ENCODE peak calls at places on chromosomes 13 and 19, in ten cellular contexts. R, V, Q, Y, W, F, T, I, X and B are unnamed samples.

GRCh38 chr19:45607071-45608029 is 5.3 kb upstream of the GPR4 start:
- DNase-seq in R (peak; percentile 59), V (no peak), Q (peak; percentile 64), Y (peak; percentile 77), W (peak; percentile 23), F (peak; percentile 17), T (peak; percentile 68), I (peak; percentile 88), X (no peak), B (no peak)

GRCh38 chr19:46878613-46879375 is 18.0 kb downstream of the ARHGAP35 start:
- DNase-seq in R (peak; percentile 91), V (no peak), Q (no peak), Y (no peak), W (no peak), F (no peak), T (no peak), I (no peak), X (no peak), B (no peak)

GRCh38 chr19:43779147-43779819 is 1.5 kb downstream of the KCNN4 start:
- DNase-seq in R (no peak), V (no peak), Q (no peak), Y (no peak), W (no peak), F (no peak), T (no peak), I (peak; percentile 90), X (no peak), B (no peak)

GRCh38 chr13:26445092-26445491 is 112.4 kb upstream of the WASF3 start:
- DNase-seq in R (no peak), V (no peak), Q (no peak), Y (no peak), W (no peak), F (no peak), T (no peak), I (no peak), X (no peak), B (no peak)

GRCh38 chr19:45040059-45040767 is 1.4 kb downstream of the CLASRP start:
- DNase-seq in R (no peak), V (no peak), Q (no peak), Y (no peak), W (no peak), F (no peak), T (no peak), I (no peak), X (no peak), B (no peak)

GRCh38 chr19:16342002-16342715 is 17.5 kb downstream of the KLF2 start:
- DNase-seq in R (no peak), V (no peak), Q (no peak), Y (peak; percentile 37), W (no peak), F (no peak), T (no peak), I (no peak), X (no peak), B (peak; percentile 65)

GRCh38 chr19:48795055-48795854 is 15.6 kb downstream of the BCAT2 start:
- DNase-seq in R (peak; percentile 93), V (peak; percentile 66), Q (peak; percentile 83), Y (peak; percentile 90), W (peak; percentile 71), F (peak; percentile 74), T (peak; percentile 91), I (peak; percentile 92), X (peak; percentile 84), B (peak; percentile 96)

GRCh38 chr13:63012016-63012415 is 1596.4 kb upstream of the PCDH20 start:
- DNase-seq in R (no peak), V (no peak), Q (no peak), Y (no peak), W (no peak), F (no peak), T (no peak), I (no peak), X (no peak), B (no peak)

GRCh38 chr19:50378169-50378862 is 2.1 kb downstream of the NR1H2 start:
- DNase-seq in R (no peak), V (no peak), Q (no peak), Y (no peak), W (no peak), F (no peak), T (no peak), I (no peak), X (no peak), B (no peak)

DNA sequence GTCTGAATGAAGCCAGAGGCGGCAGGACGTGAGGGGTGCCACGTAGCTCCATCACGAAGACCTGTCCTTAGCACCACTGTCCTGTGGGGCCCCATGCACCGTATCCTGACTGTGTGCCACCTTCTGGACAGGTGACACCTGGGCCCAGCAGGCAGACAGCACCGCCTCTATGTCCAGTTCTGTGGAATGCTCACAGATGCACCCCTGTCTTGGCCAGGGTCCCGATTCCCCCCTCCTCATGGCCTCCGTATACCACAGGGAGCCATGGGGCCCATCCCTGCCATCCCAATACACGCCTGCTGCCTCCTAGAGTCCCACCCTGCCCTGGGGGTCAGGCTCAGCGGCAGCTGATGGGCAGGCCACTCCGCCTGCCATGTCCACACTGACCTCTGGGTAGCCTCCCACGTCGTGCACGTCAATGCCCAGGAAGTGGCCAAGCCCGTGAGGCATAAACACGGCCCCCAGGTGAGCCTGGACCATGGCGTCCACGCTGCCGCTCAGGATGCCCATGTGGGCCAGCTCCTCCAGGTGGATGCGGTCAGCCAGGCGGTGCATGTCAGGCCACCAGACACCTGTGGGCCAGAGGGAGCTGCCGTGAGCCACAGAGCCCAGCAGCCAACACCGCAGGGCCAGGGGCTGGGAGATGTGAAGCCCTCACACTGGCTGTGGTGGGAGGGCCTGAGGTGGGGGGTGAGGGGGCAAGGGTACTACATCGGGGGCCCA is 17.6 kb downstream of the CEBPG start:
- DNase-seq in R (no peak), V (no peak), Q (no peak), Y (no peak), W (no peak), F (no peak), T (no peak), I (peak; percentile 68), X (no peak), B (no peak)
- H3K27ac ChIP-seq in R (no peak overlapping the region), V (peak overlapping the region; percentile 22), Q (no peak overlapping the region), Y (no peak overlapping the region), W (no peak overlapping the region), F (no peak overlapping the region), T (peak overlapping the region; percentile 36), I (no peak overlapping the region), X (no peak overlapping the region), B (no peak overlapping the region)

GRCh38 chr19:5934779-5935472 is 20.9 kb downstream of the CAPS start:
- DNase-seq in R (peak; percentile 25), V (no peak), Q (no peak), Y (peak; percentile 46), W (no peak), F (no peak), T (peak; percentile 37), I (peak; percentile 65), X (no peak), B (no peak)

GRCh38 chr19:5937550-5937949 is 23.5 kb downstream of the CAPS start:
- DNase-seq in R (no peak), V (no peak), Q (no peak), Y (no peak), W (no peak), F (no peak), T (no peak), I (peak; percentile 20), X (no peak), B (no peak)

GRCh38 chr19:5934002-5934401 is 19.9 kb downstream of the CAPS start:
- DNase-seq in R (no peak), V (no peak), Q (no peak), Y (no peak), W (no peak), F (no peak), T (no peak), I (peak; percentile 35), X (no peak), B (no peak)

GRCh38 chr19:5936308-5936980 is 22.4 kb downstream of the CAPS start:
- DNase-seq in R (no peak), V (no peak), Q (no peak), Y (no peak), W (no peak), F (no peak), T (no peak), I (peak; percentile 27), X (no peak), B (no peak)

GRCh38 chr19:5935473-5936307 is 21.6 kb downstream of the CAPS start:
- DNase-seq in R (no peak), V (no peak), Q (no peak), Y (no peak), W (no peak), F (no peak), T (no peak), I (peak; percentile 70), X (no peak), B (no peak)
- H3K27ac ChIP-seq in R (no peak overlapping the region), V (peak overlapping the region; percentile 38), Q (no peak overlapping the region), Y (peak overlapping the region; percentile 25), W (no peak overlapping the region), F (no peak overlapping the region), T (no peak overlapping the region), I (peak overlapping the region; percentile 56), X (no peak overlapping the region), B (no peak overlapping the region)

GRCh38 chr13:21031594-21031993 is 29.8 kb downstream of the LATS2 start:
- DNase-seq in R (no peak), V (no peak), Q (no peak), Y (no peak), W (no peak), F (no peak), T (no peak), I (no peak), X (no peak), B (no peak)
- H3K27ac ChIP-seq in R (no peak overlapping the region), V (peak overlapping the region; percentile 84), Q (no peak overlapping the region), Y (peak overlapping the region; percentile 2), W (no peak overlapping the region), F (no peak overlapping the region), T (peak overlapping the region; percentile 33), I (no peak overlapping the region), X (peak overlapping the region; percentile 17), B (no peak overlapping the region)

GRCh38 chr19:2983351-2984195 is 6.2 kb downstream of the TLE6 start:
- DNase-seq in R (no peak), V (no peak), Q (peak; percentile 98), Y (peak; percentile 69), W (no peak), F (no peak), T (no peak), I (no peak), X (peak; percentile 53), B (no peak)
- H3K27ac ChIP-seq in R (no peak overlapping the region), V (peak overlapping the region; percentile 77), Q (no peak overlapping the region), Y (peak overlapping the region; percentile 63), W (no peak overlapping the region), F (no peak overlapping the region), T (peak overlapping the region; percentile 26), I (peak overlapping the region; percentile 50), X (peak overlapping the region; percentile 88), B (no peak overlapping the region)